ENCODE peak calls at places on chromosomes 4 and X, in four cellular contexts. H is left lung, R is lower leg skin, M is fibroblast of lung. G is an unnamed sample.

GRCh38 chr4:168585168-168586091 is 88.6 kb downstream of the PALLD start:
- DNase-seq in H (peak; percentile 76), M (peak; percentile 84), R (peak; percentile 94), G (peak; percentile 91)

GRCh38 chrX:147803948-147804347 is 107.8 kb upstream of the FMR1 start:
- DNase-seq in M (no peak), H (no peak), R (no peak), G (no peak)

GRCh38 chrX:134026732-134027311 is 41.4 kb upstream of the GPC3 start:
- DNase-seq in R (no peak), H (no peak), M (peak; percentile 53), G (peak; percentile 59)

GRCh38 chr4:152265149-152265621 is 270.7 kb downstream of the FBXW7 start:
- DNase-seq in M (peak; percentile 57), R (no peak), H (no peak), G (peak; percentile 77)

GRCh38 chr4:58602022-58602421 is 1491.8 kb upstream of the IGFBP7 start:
- DNase-seq in R (no peak), M (no peak), H (no peak), G (no peak)

GRCh38 chrX:106039920-106040319 is 1.4 kb upstream of the SERPINA7 start:
- DNase-seq in R (no peak), H (no peak), M (peak; percentile 0), G (peak; percentile 20)

GRCh38 chrX:74534569-74535038 is 79.8 kb downstream of the RLIM start:
- DNase-seq in M (peak; percentile 6), R (no peak), H (no peak), G (peak; percentile 27)

GRCh38 chr4:173025131-173025530 is 143.5 kb upstream of the GALNT7 start:
- DNase-seq in M (peak; percentile 85), H (no peak), R (no peak), G (peak; percentile 91)

GRCh38 chr4:124854968-124855367 is 142.4 kb upstream of the ANKRD50 start:
- DNase-seq in R (no peak), M (no peak), H (no peak), G (peak; percentile 63)

GRCh38 chr4:147760695-147761094 is 28.8 kb downstream of the ARHGAP10 start:
- DNase-seq in M (no peak), R (no peak), H (peak; percentile 39), G (no peak)

GRCh38 chr4:128776794-128777216 is 32.7 kb upstream of the JADE1 start:
- DNase-seq in M (peak; percentile 94), H (peak; percentile 84), R (no peak), G (peak; percentile 93)

GRCh38 chrX:134373736-134374135 is 86.2 kb upstream of the HPRT1 start:
- DNase-seq in M (no peak), H (no peak), R (no peak), G (no peak)

GRCh38 chrX:68249904-68250303 is 183.4 kb downstream of the OPHN1 start:
- DNase-seq in R (no peak), H (no peak), M (no peak), G (no peak)

GRCh38 chr4:145812902-145813301 is 125.7 kb downstream of the ZNF827 start:
- DNase-seq in M (no peak), H (no peak), R (no peak), G (peak; percentile 64)

GRCh38 chr4:185039508-185040273 is 21.4 kb downstream of the HELT start:
- DNase-seq in R (no peak), M (peak; percentile 86), H (no peak), G (peak; percentile 84)
- TF ChIP-seq CTCF in R (no peak), M (peak; percentile 84), H (peak; percentile 63), G (peak; percentile 83)

DNA sequence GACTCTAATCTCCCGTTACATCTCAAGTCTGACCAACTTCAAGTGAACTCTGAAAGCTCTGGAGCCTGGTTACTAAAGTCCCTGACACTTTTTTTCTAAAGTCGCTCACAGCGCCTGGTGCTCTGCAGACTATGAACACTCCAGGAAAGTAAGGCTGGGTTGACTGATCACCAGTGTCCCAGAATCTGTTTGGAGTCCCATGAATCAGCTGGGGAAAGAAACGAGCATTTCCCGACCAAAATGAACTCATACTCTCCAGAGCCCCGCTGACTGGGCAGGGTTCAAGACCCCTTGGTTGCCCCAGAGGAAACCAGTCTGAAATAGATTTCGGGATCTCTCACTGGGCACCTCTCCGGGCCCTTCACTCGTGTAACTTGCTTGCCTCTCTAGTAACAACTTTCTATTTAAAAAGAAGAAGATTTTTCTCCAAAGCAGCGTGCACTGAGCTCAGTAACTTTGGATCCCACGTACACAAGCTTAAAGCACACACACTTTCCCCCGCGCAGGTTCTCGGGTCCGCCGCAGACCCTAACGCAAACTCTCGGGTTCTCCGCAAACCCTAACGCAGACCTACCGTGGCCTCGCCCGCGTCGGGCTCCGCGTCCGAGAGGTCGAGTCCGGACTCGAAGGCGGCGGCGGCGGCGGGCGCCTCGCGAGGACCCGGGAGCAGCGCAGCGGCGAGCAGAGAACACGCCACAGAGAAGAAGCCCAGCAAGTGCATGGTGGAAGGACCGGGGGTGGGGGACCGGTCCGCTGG is 953 bp downstream of the VEGFC start:
- DNase-seq in R (peak; percentile 85), H (no peak), M (peak; percentile 75), G (peak; percentile 61)
- H3K4me3 ChIP-seq in R (peak overlapping the region; percentile 42), H (peak overlapping the region; percentile 55), M (peak overlapping the region; percentile 95), G (peak overlapping the region; percentile 71)

GRCh38 chr4:69470561-69470960 is 25.1 kb downstream of the UGT2B4 start:
- DNase-seq in H (no peak), R (no peak), M (no peak), G (no peak)
- TF ChIP-seq CTCF in H (no peak), R (no peak), M (no peak), G (no peak)

GRCh38 chr4:6198768-6199343 is 1.5 kb downstream of the JAKMIP1 start:
- DNase-seq in R (peak; percentile 69), M (peak; percentile 5), H (no peak), G (no peak)

GRCh38 chr4:6198278-6198677 is 2.1 kb downstream of the JAKMIP1 start:
- DNase-seq in R (peak; percentile 77), H (no peak), M (no peak), G (no peak)

GRCh38 chr4:6200922-6201362 is 593 bp upstream of the JAKMIP1 start:
- DNase-seq in R (peak; percentile 67), M (no peak), H (no peak), G (no peak)

GRCh38 chr4:6200011-6200921 is at the start of gene JAKMIP1:
- DNase-seq in R (peak; percentile 84), H (peak; percentile 77), M (peak; percentile 54), G (peak; percentile 52)

DNA sequence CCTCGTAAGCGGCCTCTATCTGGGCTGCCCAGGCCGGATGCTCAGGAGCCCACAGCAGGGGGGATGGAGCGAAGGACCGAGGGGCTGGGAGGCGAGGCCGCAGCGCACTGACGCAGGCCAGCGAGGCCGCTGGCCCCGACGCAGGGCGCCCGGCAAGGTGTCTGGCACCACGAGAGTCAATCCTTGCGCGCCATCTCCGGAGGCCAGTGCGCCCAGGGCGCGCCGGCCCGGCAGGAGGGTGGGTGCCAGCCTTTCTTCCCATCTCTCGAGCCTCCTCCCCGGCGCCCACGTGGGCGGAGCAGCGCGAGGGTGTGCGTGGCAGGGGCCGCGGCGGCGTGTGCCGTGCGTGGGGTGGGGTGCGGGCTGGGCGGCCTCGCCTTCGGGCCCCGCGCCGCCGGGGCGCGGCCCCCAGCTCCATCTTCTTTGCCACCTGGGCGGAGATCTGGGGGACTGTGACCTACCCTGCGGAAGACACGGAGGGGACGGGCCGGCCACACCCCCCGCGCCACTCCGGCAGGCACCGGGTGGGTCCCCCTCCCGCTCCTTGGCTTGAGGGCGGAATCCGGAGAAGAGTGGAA is 916 bp downstream of the JAKMIP1 start:
- DNase-seq in R (peak; percentile 78), M (no peak), H (no peak), G (no peak)
- H3K4me3 ChIP-seq in R (no peak overlapping the region), M (no peak overlapping the region), H (peak overlapping the region; percentile 46), G (no peak overlapping the region)

GRCh38 chr4:71816676-71817303 is 32.9 kb upstream of the GC start:
- DNase-seq in M (no peak), H (no peak), R (no peak), G (no peak)

GRCh38 chr4:71814433-71814832 is 30.6 kb upstream of the GC start:
- DNase-seq in H (no peak), M (no peak), R (no peak), G (no peak)
- TF ChIP-seq CTCF in H (no peak), M (no peak), R (no peak), G (no peak)

GRCh38 chr4:62431513-62431912 is 1231.4 kb downstream of the ADGRL3 start:
- DNase-seq in M (no peak), R (no peak), H (no peak), G (no peak)
- H3K4me3 ChIP-seq in M (no peak overlapping the region), R (no peak overlapping the region), H (no peak overlapping the region), G (no peak overlapping the region)

GRCh38 chr4:67922697-67923096 is 38.9 kb upstream of the TMPRSS11D start:
- DNase-seq in H (no peak), M (no peak), R (no peak), G (no peak)

GRCh38 chr4:67915400-67915966 is 31.7 kb upstream of the TMPRSS11D start:
- DNase-seq in M (no peak), H (no peak), R (no peak), G (no peak)

DNA sequence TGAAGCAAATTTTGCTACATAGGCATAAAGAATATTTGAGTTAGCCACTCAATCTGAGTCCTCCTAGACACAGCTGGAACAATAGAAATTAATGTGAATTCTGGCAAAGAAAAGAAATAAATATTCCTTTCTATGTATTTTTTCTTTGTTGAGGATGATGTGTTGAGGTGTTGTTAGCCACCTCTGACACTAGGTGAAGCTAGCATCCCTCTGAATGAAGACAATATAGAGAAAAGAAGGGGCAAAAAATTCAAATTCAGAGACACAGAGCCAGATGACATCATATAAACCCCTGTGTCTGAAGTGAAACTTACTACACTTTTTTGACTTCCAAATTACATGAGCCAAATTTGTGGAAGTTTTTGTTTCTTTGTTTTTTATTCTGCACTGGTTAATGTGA is 34.6 kb upstream of the TMPRSS11D start:
- DNase-seq in R (no peak), M (no peak), H (no peak), G (no peak)
- TF ChIP-seq CTCF in R (no peak), M (no peak), H (no peak), G (peak; percentile 23)

GRCh38 chrX:72306085-72306801 is 529 bp upstream of the CITED1 start:
- DNase-seq in H (no peak), R (no peak), M (no peak), G (no peak)
- H3K4me3 ChIP-seq in H (peak overlapping the region; percentile 41), R (no peak overlapping the region), M (peak overlapping the region; percentile 40), G (peak overlapping the region; percentile 59)

G was measured in choroid plexus epithelial cell.